ENCODE peak calls at places on chromosomes 12 and 14, in six cellular contexts. O is A549, N is HepG2, D is upper lobe of left lung, W is K562, L is GM12878. C is an unnamed sample.

GRCh38 chr14:81801921-81802320 is 268.3 kb upstream of the SEL1L start:
- ATAC-seq in O (no peak), N (no peak), D (no peak), W (no peak), L (no peak), C (peak)

GRCh38 chr14:89730692-89731091 is 223.8 kb downstream of the EFCAB11 start:
- ATAC-seq in O (no peak), N (no peak), D (no peak), W (no peak), L (no peak), C (no peak)

GRCh38 chr14:28157887-28158791 is 608.4 kb upstream of the FOXG1 start:
- ATAC-seq in O (no peak), N (peak), D (peak), W (no peak), L (no peak), C (no peak)

GRCh38 chr14:93984987-93985410 is 8.6 kb upstream of the ASB2 start:
- ATAC-seq in O (peak), N (peak), D (no peak), W (peak), L (peak), C (peak)

GRCh38 chr12:107545737-107546363 is 139.7 kb upstream of the PWP1 start:
- ATAC-seq in O (no peak), N (no peak), D (no peak), W (no peak), L (no peak), C (peak)

GRCh38 chr12:126747530-126748149 is 1519.3 kb upstream of the TMEM132C start:
- ATAC-seq in O (peak), N (peak), D (peak), W (peak), L (peak), C (no peak)

GRCh38 chr12:91818236-91819131 is 327.2 kb downstream of the BTG1 start:
- ATAC-seq in O (no peak), N (peak), D (peak), W (no peak), L (no peak), C (no peak)

GRCh38 chr14:63777024-63777423 is 49.2 kb upstream of the SGPP1 start:
- ATAC-seq in O (no peak), N (no peak), D (no peak), W (no peak), L (no peak), C (no peak)

GRCh38 chr12:116556356-116556952 is 2.7 kb upstream of the MAP1LC3B2 start:
- ATAC-seq in O (no peak), N (no peak), D (no peak), W (no peak), L (no peak), C (no peak)

GRCh38 chr12:2082321-2082720 is 29.5 kb downstream of the CACNA1C start:
- ATAC-seq in O (no peak), N (no peak), D (no peak), W (no peak), L (no peak), C (no peak)

GRCh38 chr12:67524861-67525499 is 123.6 kb upstream of the DYRK2 start:
- ATAC-seq in O (no peak), N (no peak), D (no peak), W (no peak), L (no peak), C (no peak)

GRCh38 chr12:32647275-32647674 is 31.8 kb upstream of the DNM1L start:
- ATAC-seq in O (peak), N (peak), D (no peak), W (peak), L (no peak), C (no peak)

GRCh38 chr12:31629756-31630732 is 29.4 kb upstream of the ETFBKMT start:
- ATAC-seq in O (no peak), N (no peak), D (no peak), W (peak), L (no peak), C (peak)

GRCh38 chr12:1533602-1534304 is 60.6 kb downstream of the FBXL14 start:
- ATAC-seq in O (peak), N (peak), D (no peak), W (peak), L (peak), C (no peak)

GRCh38 chr14:105499256-105500035 is 8.4 kb downstream of the TEDC1 start:
- ATAC-seq in O (peak), N (peak), D (no peak), W (no peak), L (no peak), C (no peak)

GRCh38 chr14:36518586-36519430 is 1.2 kb downstream of the NKX2-1 start:
- ATAC-seq in O (peak), N (peak), D (no peak), W (peak), L (peak), C (no peak)

GRCh38 chr14:59148334-59148900 is 40.0 kb upstream of the DAAM1 start:
- ATAC-seq in O (no peak), N (no peak), D (no peak), W (no peak), L (peak), C (no peak)

GRCh38 chr14:49898485-49898884 is 5.6 kb downstream of the ARF6 start:
- ATAC-seq in O (no peak), N (no peak), D (no peak), W (no peak), L (no peak), C (no peak)

GRCh38 chr12:14400599-14400998 is 35.1 kb downstream of the ATF7IP start:
- ATAC-seq in O (no peak), N (no peak), D (no peak), W (no peak), L (peak), C (no peak)

GRCh38 chr12:16610006-16610520 is 4.1 kb upstream of the LMO3 start:
- ATAC-seq in O (no peak), N (no peak), D (no peak), W (no peak), L (peak), C (no peak)

GRCh38 chr12:16610743-16611142 is 4.8 kb upstream of the LMO3 start:
- ATAC-seq in O (no peak), N (no peak), D (no peak), W (no peak), L (no peak), C (no peak)

GRCh38 chr12:16611146-16611545 is 5.2 kb upstream of the LMO3 start:
- ATAC-seq in O (no peak), N (peak), D (no peak), W (no peak), L (peak), C (no peak)

GRCh38 chr12:16613199-16613598 is 7.2 kb upstream of the LMO3 start:
- ATAC-seq in O (no peak), N (no peak), D (no peak), W (no peak), L (no peak), C (no peak)

DNA sequence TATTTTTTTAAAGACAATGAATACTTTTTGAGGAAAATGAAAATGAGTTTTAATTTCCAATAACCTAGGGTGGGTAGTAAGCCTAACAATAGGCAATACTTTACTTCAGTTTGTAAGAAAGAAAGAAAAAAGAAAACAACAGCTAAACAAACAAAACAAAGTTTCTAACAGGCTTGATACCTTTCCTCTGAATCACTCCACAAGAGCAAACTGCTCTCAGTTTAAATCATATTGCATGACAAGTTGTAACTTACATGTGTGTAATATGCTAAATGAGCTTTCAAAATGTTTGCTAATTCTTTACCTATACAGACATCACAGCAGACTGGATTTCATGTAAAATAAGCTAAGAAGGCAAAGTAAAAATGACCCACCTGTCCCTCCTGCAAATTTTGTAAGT is 6.7 kb upstream of the LMO3 start:
- ATAC-seq in O (no peak), N (no peak), D (no peak), W (no peak), L (no peak), C (no peak)
- H3K27ac ChIP-seq in O (no peak), N (no peak), D (peak), W (no peak), L (no peak), C (peak)

DNA sequence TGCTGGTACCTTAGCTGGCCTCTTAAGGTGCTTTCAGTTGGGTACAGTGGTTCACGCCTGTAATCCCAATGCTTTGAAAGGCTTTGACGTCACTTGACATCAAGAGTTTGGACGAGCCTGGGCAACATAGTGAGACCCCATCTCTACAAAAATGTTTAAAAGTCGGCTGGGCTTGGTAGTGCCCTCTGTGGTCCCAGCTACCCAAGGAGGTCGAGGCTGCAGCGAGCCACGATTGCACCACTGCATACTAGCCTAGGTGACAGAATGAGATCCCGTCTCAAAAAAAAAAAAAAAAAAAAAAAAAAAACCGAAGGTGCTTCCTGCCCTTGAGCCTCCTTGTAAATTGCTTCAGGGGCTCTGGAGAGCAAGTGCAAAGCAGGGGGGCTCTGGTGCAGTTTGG is 50.0 kb downstream of the ACACB start:
- ATAC-seq in O (no peak), N (no peak), D (no peak), W (no peak), L (no peak), C (no peak)
- TF ChIP-seq EP300 in O (no peak), N (no peak), D (no peak), W (no peak), L (no peak), C (no peak)

DNA sequence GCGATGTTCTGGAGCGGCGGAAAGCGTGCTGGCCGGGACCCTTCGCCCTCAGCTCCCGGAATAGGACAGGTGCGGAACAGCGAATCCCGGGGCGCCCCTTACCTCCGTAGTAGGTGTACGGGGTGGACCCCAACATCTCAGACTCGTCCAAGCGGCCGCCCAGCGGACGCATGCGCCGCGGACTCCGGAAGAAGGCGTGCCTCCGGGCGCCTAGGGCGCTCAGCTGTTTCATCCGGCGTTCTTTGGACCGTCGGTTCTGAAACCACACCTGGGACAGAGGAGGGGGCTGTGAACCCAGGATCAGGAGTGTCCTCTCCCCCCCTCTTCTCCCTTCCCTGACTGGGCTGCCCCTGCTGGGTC is 4.5 kb downstream of the LHX5 start:
- ATAC-seq in O (no peak), N (peak), D (no peak), W (peak), L (peak), C (no peak)
- TF ChIP-seq POLR2A in O (no peak), N (no peak), D (no peak), W (no peak), L (no peak), C (no peak)

GRCh38 chr14:66434464-66434863 is 51.7 kb upstream of the CCDC196 start:
- ATAC-seq in O (no peak), N (no peak), D (no peak), W (no peak), L (no peak), C (no peak)
- H3K27ac ChIP-seq in O (no peak), N (no peak), D (no peak), W (no peak), L (no peak), C (no peak)

GRCh38 chr12:48350249-48351021 is at the start of gene ZNF641:
- ATAC-seq in O (peak), N (peak), D (peak), W (peak), L (peak), C (peak)

GRCh38 chr12:48349471-48349870 is 1.2 kb downstream of the ZNF641 start:
- ATAC-seq in O (no peak), N (no peak), D (no peak), W (no peak), L (no peak), C (no peak)

GRCh38 chr12:48352157-48352775 is 1.5 kb upstream of the ZNF641 start:
- ATAC-seq in O (no peak), N (no peak), D (no peak), W (peak), L (no peak), C (no peak)

GRCh38 chr12:48356041-48356768 is 5.5 kb upstream of the ZNF641 start:
- ATAC-seq in O (peak), N (peak), D (no peak), W (no peak), L (peak), C (no peak)

DNA sequence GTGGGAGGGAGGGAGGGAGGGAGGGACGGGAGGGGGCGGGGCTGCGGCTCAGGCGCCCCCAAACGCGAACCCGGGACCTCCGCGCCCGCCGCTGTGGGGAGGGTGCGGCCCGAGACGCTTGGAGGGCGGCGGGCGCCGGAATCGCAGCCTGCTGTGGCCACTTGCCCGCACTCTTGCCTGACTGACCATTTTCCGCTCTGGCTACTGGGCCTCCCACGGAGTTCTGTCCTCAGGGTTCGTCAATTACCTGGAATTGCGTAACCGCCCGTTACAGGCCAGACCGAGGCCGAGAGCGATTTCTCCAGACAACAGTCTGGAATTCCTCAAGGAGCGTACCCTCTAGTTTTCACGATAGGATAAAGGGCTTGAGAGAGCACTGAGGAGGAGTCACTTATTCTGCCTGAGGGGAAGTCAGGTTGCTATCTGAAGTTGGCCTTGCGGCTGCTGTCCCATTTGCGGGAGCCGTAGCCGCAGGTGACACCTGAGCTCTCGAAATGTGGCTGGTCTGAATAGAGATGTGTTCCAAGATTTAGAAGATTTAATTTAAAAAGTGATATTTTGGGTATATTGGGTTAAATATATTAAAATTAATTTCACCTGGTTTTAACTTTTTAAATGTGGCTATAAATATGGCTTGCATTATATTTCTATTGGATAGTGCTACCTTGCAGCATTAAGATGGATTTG is 446 bp upstream of the ZNF641 start:
- ATAC-seq in O (peak), N (peak), D (peak), W (peak), L (peak), C (peak)
- TF ChIP-seq EP300 in O (no peak), N (no peak), D (no peak), W (peak), L (no peak), C (no peak)

DNA sequence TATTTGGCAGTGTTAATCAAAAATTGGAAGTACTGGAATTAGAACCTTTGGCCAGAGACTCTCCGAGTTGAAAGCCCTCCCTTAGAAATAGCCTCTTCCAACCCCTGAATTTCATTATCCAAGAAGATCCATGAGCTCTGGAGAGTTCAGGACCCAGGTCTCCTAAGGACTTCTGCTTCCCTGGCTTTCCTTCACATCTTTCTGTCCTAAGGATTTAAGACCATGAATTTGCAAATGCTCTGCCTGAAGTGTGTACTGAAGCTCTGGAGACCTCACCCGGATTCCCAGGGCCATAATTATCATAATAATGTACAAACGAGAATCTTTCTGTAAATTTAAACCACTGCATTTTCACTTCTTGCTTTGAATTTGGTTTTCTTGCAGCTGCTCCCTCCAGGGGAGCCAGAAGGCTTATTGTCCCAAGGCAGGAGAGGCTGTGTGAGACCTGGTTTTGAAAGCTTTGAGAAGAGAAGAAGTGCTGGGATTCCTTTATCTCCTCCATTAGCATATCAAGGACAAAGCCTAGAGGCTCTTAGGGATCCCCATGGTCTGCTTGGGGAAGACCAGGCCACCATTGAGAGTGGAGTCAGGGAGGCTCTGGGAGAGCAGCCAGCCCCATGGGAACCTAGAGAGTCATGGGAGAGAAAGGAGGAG is 41.1 kb downstream of the GLRX5 start:
- ATAC-seq in O (no peak), N (no peak), D (no peak), W (no peak), L (no peak), C (no peak)
- TF ChIP-seq POLR2A in O (no peak), N (no peak), D (no peak), W (no peak), L (no peak), C (no peak)

GRCh38 chr14:76827696-76828301 is 1.6 kb downstream of the LRRC74A start:
- ATAC-seq in O (no peak), N (no peak), D (no peak), W (no peak), L (no peak), C (no peak)
- H3K27ac ChIP-seq in O (no peak), N (no peak), D (no peak), W (no peak), L (no peak), C (peak)

GRCh38 chr14:75454963-75455546 is 27.2 kb downstream of the JDP2 start:
- ATAC-seq in O (no peak), N (no peak), D (no peak), W (peak), L (no peak), C (no peak)
- TF ChIP-seq EP300 in O (no peak), N (no peak), D (no peak), W (no peak), L (no peak), C (no peak)

DNA sequence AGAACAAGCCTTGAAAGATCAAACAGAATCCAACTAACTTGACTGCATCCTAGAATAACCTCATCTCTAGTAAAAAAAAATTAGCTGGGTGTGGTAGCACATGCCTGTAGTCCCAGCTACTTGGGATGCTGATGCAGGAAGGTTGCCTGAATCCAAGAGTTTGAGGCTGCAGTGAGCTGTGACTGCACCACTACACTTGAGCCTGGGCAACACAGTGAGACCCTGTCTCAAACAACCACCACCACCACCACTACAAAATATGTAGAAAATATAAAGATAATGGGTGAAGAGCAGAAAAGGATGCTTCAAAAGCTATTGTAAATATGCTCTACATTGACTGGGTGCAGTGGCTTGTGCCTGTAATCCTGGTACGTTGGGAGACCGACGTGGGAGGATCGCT is 27.3 kb downstream of the SUPT16H start:
- ATAC-seq in O (no peak), N (no peak), D (no peak), W (no peak), L (no peak), C (no peak)
- TF ChIP-seq POLR2A in O (no peak), N (no peak), D (no peak), W (no peak), L (no peak), C (no peak)

C was measured in gastroesophageal sphincter.